ENCODE peak calls at places on chromosomes 1 and 21, in ten cellular contexts. S is sigmoid colon; Y is psoas muscle; U is upper lobe of right lung; X is IMR-90; P is esophagus squamous epithelium; L is pancreas; I is effector memory CD4-positive, alpha-beta T cell; D is HAP-1; J is PC-3. Q is an unnamed sample.
A peak's percentile ranks its signal among the peaks of the same experiment; 100 is the strongest.

GRCh38 chr1:184970691-184971161 is 3.6 kb downstream of the NIBAN1 start:
- DNase-seq in S (no peak), Y (no peak), U (no peak), X (peak; percentile 59), P (no peak), L (no peak), I (no peak), D (no peak), J (no peak), Q (peak; percentile 69)

GRCh38 chr21:42289926-42290325 is 25.3 kb downstream of the TFF3 start:
- DNase-seq in S (no peak), Y (no peak), U (peak; percentile 76), X (no peak), P (no peak), L (no peak), I (no peak), D (no peak), J (no peak), Q (no peak)

GRCh38 chr1:182175340-182176068 is 114.0 kb upstream of the ZNF648 start:
- DNase-seq in S (no peak), Y (no peak), U (peak; percentile 64), X (no peak), P (no peak), L (no peak), I (no peak), D (no peak), J (peak; percentile 90), Q (no peak)

GRCh38 chr1:180195916-180196315 is 34.1 kb upstream of the LHX4 start:
- DNase-seq in S (no peak), Y (no peak), U (no peak), X (no peak), P (no peak), L (no peak), I (no peak), D (no peak), J (no peak), Q (no peak)

GRCh38 chr1:167819849-167820683 is 93.9 kb downstream of the ADCY10 start:
- DNase-seq in S (peak; percentile 86), Y (peak; percentile 94), U (peak; percentile 85), X (peak; percentile 96), P (no peak), L (peak; percentile 66), I (no peak), D (peak; percentile 53), J (peak; percentile 93), Q (peak; percentile 83)

GRCh38 chr21:41482321-41482720 is 25.6 kb downstream of the TMPRSS2 start:
- DNase-seq in S (no peak), Y (no peak), U (no peak), X (peak; percentile 74), P (no peak), L (no peak), I (no peak), D (no peak), J (peak; percentile 40), Q (peak; percentile 21)

GRCh38 chr1:113758631-113759340 is 500 bp downstream of the PHTF1 start:
- DNase-seq in S (peak; percentile 80), Y (peak; percentile 82), U (peak; percentile 89), X (peak; percentile 25), P (no peak), L (peak; percentile 67), I (peak; percentile 59), D (peak; percentile 41), J (peak; percentile 43), Q (peak; percentile 80)

GRCh38 chr1:228154685-228155571 is 5.2 kb downstream of the GJC2 start:
- DNase-seq in S (peak; percentile 56), Y (peak; percentile 54), U (peak; percentile 66), X (no peak), P (no peak), L (no peak), I (no peak), D (no peak), J (no peak), Q (no peak)

GRCh38 chr1:214282696-214283225 is 1.8 kb downstream of the SMYD2 start:
- DNase-seq in S (no peak), Y (no peak), U (no peak), X (no peak), P (no peak), L (no peak), I (no peak), D (no peak), J (no peak), Q (no peak)

GRCh38 chr1:156848461-156849150 is 10.3 kb downstream of the INSRR start:
- DNase-seq in S (no peak), Y (peak; percentile 60), U (peak; percentile 81), X (no peak), P (no peak), L (peak; percentile 16), I (peak; percentile 63), D (no peak), J (no peak), Q (no peak)

GRCh38 chr1:117562581-117563491 is 43.0 kb upstream of the TENT5C start:
- DNase-seq in S (no peak), Y (no peak), U (peak; percentile 71), X (no peak), P (no peak), L (peak; percentile 61), I (no peak), D (no peak), J (peak; percentile 52), Q (no peak)

GRCh38 chr1:27623327-27624212 is 11.4 kb downstream of the FGR start:
- DNase-seq in S (no peak), Y (no peak), U (no peak), X (no peak), P (no peak), L (no peak), I (no peak), D (no peak), J (no peak), Q (no peak)

GRCh38 chr1:197619008-197619640 is 156.2 kb downstream of the DENND1B start:
- DNase-seq in S (no peak), Y (no peak), U (no peak), X (peak; percentile 48), P (no peak), L (no peak), I (no peak), D (peak; percentile 68), J (peak; percentile 30), Q (peak; percentile 66)

GRCh38 chr1:21663951-21664805 is 5.0 kb downstream of the RAP1GAP start:
- DNase-seq in S (peak; percentile 40), Y (no peak), U (peak; percentile 60), X (no peak), P (no peak), L (no peak), I (no peak), D (no peak), J (no peak), Q (no peak)

GRCh38 chr1:99599678-99600175 is 46.2 kb upstream of the PALMD start:
- DNase-seq in S (no peak), Y (peak; percentile 59), U (no peak), X (peak; percentile 94), P (no peak), L (no peak), I (no peak), D (no peak), J (peak; percentile 84), Q (peak; percentile 48)

GRCh38 chr21:25375675-25376074 is 231.6 kb downstream of the MRPL39 start:
- DNase-seq in S (no peak), Y (no peak), U (no peak), X (peak; percentile 53), P (no peak), L (no peak), I (no peak), D (no peak), J (no peak), Q (peak; percentile 61)

GRCh38 chr1:39410915-39411436 is 80.5 kb upstream of the BMP8A start:
- DNase-seq in S (peak; percentile 95), Y (peak; percentile 91), U (peak; percentile 87), X (peak; percentile 94), P (no peak), L (peak; percentile 77), I (peak; percentile 28), D (no peak), J (peak; percentile 89), Q (peak; percentile 97)

GRCh38 chr1:151147132-151147503 is 687 bp upstream of the SEMA6C start:
- DNase-seq in S (no peak), Y (no peak), U (no peak), X (peak; percentile 9), P (no peak), L (no peak), I (no peak), D (no peak), J (no peak), Q (peak; percentile 51)
- H3K9me3 ChIP-seq in S (no peaks in the 10 kb centered on the region), Y (no peaks in the 10 kb centered on the region), U (no peaks in the 10 kb centered on the region), X (no peaks in the 10 kb centered on the region), P (no peaks in the 10 kb centered on the region), L (no peaks in the 10 kb centered on the region), I (no peaks in the 10 kb centered on the region), D (no peaks in the 10 kb centered on the region), J (no peaks in the 10 kb centered on the region), Q (no peaks in the 10 kb centered on the region)

GRCh38 chr1:24951810-24952412 is 21.8 kb upstream of the RUNX3 start:
- DNase-seq in S (no peak), Y (no peak), U (no peak), X (peak; percentile 53), P (no peak), L (no peak), I (no peak), D (no peak), J (no peak), Q (no peak)
- H3K4me1 ChIP-seq in S (no peaks in the 10 kb centered on the region), Y (no peaks in the 10 kb centered on the region), U (no peaks in the 10 kb centered on the region), X (peaks cover 45% of the 10 kb centered on the region), P (no peaks in the 10 kb centered on the region), L (no peaks in the 10 kb centered on the region), I (peaks cover 43% of the 10 kb centered on the region), D (peaks cover 10% of the 10 kb centered on the region), J (peaks cover 29% of the 10 kb centered on the region), Q (no peaks in the 10 kb centered on the region)

GRCh38 chr1:5886140-5886483 is 106.1 kb downstream of the NPHP4 start:
- DNase-seq in S (no peak), Y (peak; percentile 6), U (no peak), X (no peak), P (no peak), L (no peak), I (no peak), D (no peak), J (no peak), Q (no peak)

GRCh38 chr1:5882367-5883128 is 109.7 kb downstream of the NPHP4 start:
- DNase-seq in S (no peak), Y (peak; percentile 32), U (no peak), X (no peak), P (no peak), L (no peak), I (no peak), D (no peak), J (no peak), Q (no peak)

GRCh38 chr1:5883129-5884048 is 108.8 kb downstream of the NPHP4 start:
- DNase-seq in S (no peak), Y (peak; percentile 23), U (no peak), X (no peak), P (no peak), L (no peak), I (no peak), D (no peak), J (no peak), Q (no peak)

GRCh38 chr1:5885471-5886139 is 106.6 kb downstream of the NPHP4 start:
- DNase-seq in S (no peak), Y (peak; percentile 22), U (no peak), X (no peak), P (no peak), L (no peak), I (no peak), D (no peak), J (no peak), Q (no peak)

GRCh38 chr1:5884110-5884509 is 108.1 kb downstream of the NPHP4 start:
- DNase-seq in S (no peak), Y (peak; percentile 11), U (no peak), X (no peak), P (no peak), L (no peak), I (no peak), D (no peak), J (no peak), Q (no peak)
- H3K36me3 ChIP-seq in S (peaks cover 10% of the 10 kb centered on the region), Y (no peaks in the 10 kb centered on the region), U (peaks cover 4% of the 10 kb centered on the region), X (peaks cover 14% of the 10 kb centered on the region), P (peaks cover 71% of the 10 kb centered on the region), L (no peaks in the 10 kb centered on the region), I (peaks cover 7% of the 10 kb centered on the region), D (no peaks in the 10 kb centered on the region), J (peaks cover 17% of the 10 kb centered on the region), Q (peaks cover 14% of the 10 kb centered on the region)

GRCh38 chr1:246989901-246990300 is 18.0 kb downstream of the ZNF695 start:
- DNase-seq in S (no peak), Y (no peak), U (no peak), X (no peak), P (no peak), L (no peak), I (no peak), D (no peak), J (no peak), Q (no peak)
- H3K9me3 ChIP-seq in S (peaks cover 39% of the 10 kb centered on the region), Y (peaks cover 65% of the 10 kb centered on the region), U (peaks cover 59% of the 10 kb centered on the region), X (peaks cover 32% of the 10 kb centered on the region), P (no peaks in the 10 kb centered on the region), L (no peaks in the 10 kb centered on the region), I (peaks cover 23% of the 10 kb centered on the region), D (peaks cover 50% of the 10 kb centered on the region), J (peaks cover 80% of the 10 kb centered on the region), Q (peaks cover 92% of the 10 kb centered on the region)

Q was measured in adipocyte.